ENCODE peak calls at places on chromosomes 3 and 15, in ten cellular contexts. G is endodermal cell; F is right atrium auricular region; V is GM12878; K is mammary epithelial cell; U is H9; P is CD8-positive, alpha-beta T cell; Q is left ventricle myocardium inferior; C is dorsolateral prefrontal cortex; J is spleen. A is an unnamed sample.

GRCh38 chr3:126858887-126859286 is 124.0 kb upstream of the PLXNA1 start:
- DNase-seq in G (peak), F (no peak), V (no peak), K (peak), U (no peak), P (no peak), Q (no peak), C (peak), J (no peak), A (peak)

GRCh38 chr3:69451594-69451993 is 65.7 kb upstream of the FRMD4B start:
- DNase-seq in G (no peak), F (no peak), V (no peak), K (no peak), U (no peak), P (no peak), Q (no peak), C (no peak), J (no peak), A (peak)

GRCh38 chr3:115363071-115363470 is 216.0 kb upstream of the ZBTB20 start:
- DNase-seq in G (no peak), F (no peak), V (no peak), K (peak), U (no peak), P (no peak), Q (no peak), C (no peak), J (no peak), A (peak)

GRCh38 chr3:32423956-32424558 is 32.4 kb downstream of the CMTM7 start:
- DNase-seq in G (no peak), F (peak), V (no peak), K (no peak), U (no peak), P (no peak), Q (no peak), C (no peak), J (peak), A (no peak)

GRCh38 chr3:106380232-106380631 is 511.4 kb upstream of the CBLB start:
- DNase-seq in G (no peak), F (no peak), V (no peak), K (no peak), U (no peak), P (no peak), Q (no peak), C (no peak), J (no peak), A (no peak)

GRCh38 chr15:63288778-63289378 is 11.5 kb downstream of the APH1B start:
- DNase-seq in G (no peak), F (no peak), V (no peak), K (peak), U (no peak), P (no peak), Q (no peak), C (no peak), J (no peak), A (peak)

GRCh38 chr3:119514637-119515036 is 16.3 kb downstream of the TIMMDC1 start:
- DNase-seq in G (no peak), F (no peak), V (no peak), K (no peak), U (no peak), P (no peak), Q (no peak), C (no peak), J (no peak), A (no peak)

GRCh38 chr15:87816811-87817210 is 439.7 kb downstream of the NTRK3 start:
- DNase-seq in G (no peak), F (no peak), V (no peak), K (peak), U (no peak), P (no peak), Q (no peak), C (no peak), J (no peak), A (peak)

GRCh38 chr3:157175678-157176077 is 15.7 kb upstream of the CCNL1 start:
- DNase-seq in G (peak), F (no peak), V (no peak), K (no peak), U (no peak), P (no peak), Q (no peak), C (peak), J (peak), A (peak)

GRCh38 chr3:181329024-181329423 is 339.5 kb upstream of the DNAJC19 start:
- DNase-seq in G (no peak), F (no peak), V (no peak), K (no peak), U (no peak), P (no peak), Q (no peak), C (no peak), J (no peak), A (no peak)

GRCh38 chr3:14451844-14452533 is 49.6 kb downstream of the SLC6A6 start:
- DNase-seq in G (no peak), F (peak), V (no peak), K (no peak), U (no peak), P (no peak), Q (peak), C (peak), J (no peak), A (peak)

GRCh38 chr3:195081242-195081963 is 189.6 kb downstream of the XXYLT1 start:
- DNase-seq in G (no peak), F (no peak), V (no peak), K (no peak), U (no peak), P (no peak), Q (peak), C (no peak), J (peak), A (peak)

GRCh38 chr3:194785315-194785714 is 99.6 kb downstream of the FAM43A start:
- DNase-seq in G (no peak), F (peak), V (no peak), K (no peak), U (no peak), P (no peak), Q (no peak), C (no peak), J (no peak), A (no peak)

GRCh38 chr3:72892081-72892763 is 4.4 kb downstream of the GXYLT2 start:
- DNase-seq in G (no peak), F (no peak), V (no peak), K (peak), U (no peak), P (no peak), Q (no peak), C (peak), J (no peak), A (peak)

GRCh38 chr3:50825841-50826240 is 151.1 kb downstream of the DOCK3 start:
- DNase-seq in G (no peak), F (no peak), V (no peak), K (no peak), U (no peak), P (no peak), Q (no peak), C (no peak), J (no peak), A (no peak)

GRCh38 chr3:191966556-191966955 is 505.6 kb downstream of the PYDC2 start:
- DNase-seq in G (no peak), F (no peak), V (no peak), K (no peak), U (no peak), P (no peak), Q (no peak), C (no peak), J (no peak), A (no peak)

GRCh38 chr3:71873093-71873611 is 88.2 kb upstream of the PROK2 start:
- DNase-seq in G (no peak), F (no peak), V (no peak), K (no peak), U (peak), P (no peak), Q (no peak), C (no peak), J (no peak), A (no peak)

GRCh38 chr3:146454796-146455195 is 14.6 kb downstream of the PLSCR2 start:
- DNase-seq in G (no peak), F (no peak), V (no peak), K (no peak), U (no peak), P (no peak), Q (no peak), C (no peak), J (no peak), A (no peak)

GRCh38 chr3:110646496-110646895 is 425.1 kb upstream of the NECTIN3 start:
- DNase-seq in G (no peak), F (no peak), V (no peak), K (no peak), U (no peak), P (no peak), Q (no peak), C (no peak), J (no peak), A (peak)

GRCh38 chr15:33005582-33005981 is 188.9 kb downstream of the FMN1 start:
- DNase-seq in G (no peak), F (no peak), V (no peak), K (no peak), U (no peak), P (no peak), Q (no peak), C (no peak), J (no peak), A (no peak)

GRCh38 chr3:9091811-9092210 is 128.5 kb upstream of the RAD18 start:
- DNase-seq in G (peak), F (no peak), V (no peak), K (no peak), U (no peak), P (no peak), Q (no peak), C (no peak), J (no peak), A (peak)

GRCh38 chr15:66598095-66598815 is 32.5 kb upstream of the LCTL start:
- DNase-seq in G (no peak), F (no peak), V (no peak), K (no peak), U (no peak), P (no peak), Q (no peak), C (no peak), J (no peak), A (no peak)

GRCh38 chr3:32296251-32297204 is 58.0 kb downstream of the CMTM8 start:
- DNase-seq in G (peak), F (peak), V (no peak), K (peak), U (peak), P (peak), Q (peak), C (peak), J (peak), A (peak)

GRCh38 chr3:197516517-197516889 is 39.3 kb downstream of the BDH1 start:
- DNase-seq in G (peak), F (no peak), V (no peak), K (peak), U (no peak), P (no peak), Q (no peak), C (no peak), J (peak), A (peak)

GRCh38 chr3:69784854-69785523 is 45.7 kb downstream of the MITF start:
- DNase-seq in G (no peak), F (peak), V (no peak), K (peak), U (no peak), P (no peak), Q (peak), C (peak), J (no peak), A (peak)

GRCh38 chr3:132231633-132232032 is 85.6 kb upstream of the ACP3 start:
- DNase-seq in G (peak), F (no peak), V (no peak), K (peak), U (no peak), P (no peak), Q (no peak), C (no peak), J (no peak), A (peak)

GRCh38 chr3:126050050-126050392 is 33.9 kb downstream of the SLC41A3 start:
- DNase-seq in G (no peak), F (peak), V (no peak), K (no peak), U (no peak), P (no peak), Q (no peak), C (no peak), J (no peak), A (no peak)

GRCh38 chr15:88649286-88649733 is 10.5 kb downstream of the ISG20 start:
- DNase-seq in G (no peak), F (peak), V (no peak), K (peak), U (no peak), P (peak), Q (peak), C (peak), J (peak), A (peak)

GRCh38 chr3:2727566-2728318 is 382.4 kb downstream of the IL5RA start:
- DNase-seq in G (no peak), F (no peak), V (no peak), K (no peak), U (no peak), P (no peak), Q (no peak), C (no peak), J (no peak), A (no peak)

GRCh38 chr3:173109143-173109542 is 31.9 kb downstream of the SPATA16 start:
- DNase-seq in G (peak), F (no peak), V (no peak), K (no peak), U (no peak), P (no peak), Q (no peak), C (peak), J (no peak), A (peak)

GRCh38 chr3:154684440-154684839 is 254.4 kb upstream of the GPR149 start:
- DNase-seq in G (no peak), F (no peak), V (no peak), K (no peak), U (peak), P (no peak), Q (no peak), C (no peak), J (peak), A (no peak)

GRCh38 chr3:108972482-108972881 is 18.8 kb upstream of the GUCA1C start:
- DNase-seq in G (no peak), F (no peak), V (no peak), K (no peak), U (no peak), P (no peak), Q (no peak), C (no peak), J (no peak), A (no peak)

GRCh38 chr3:108966773-108967172 is 13.1 kb upstream of the GUCA1C start:
- DNase-seq in G (no peak), F (no peak), V (no peak), K (no peak), U (no peak), P (no peak), Q (no peak), C (no peak), J (no peak), A (no peak)

GRCh38 chr3:108976058-108976457 is 22.4 kb upstream of the GUCA1C start:
- DNase-seq in G (no peak), F (no peak), V (no peak), K (no peak), U (no peak), P (no peak), Q (no peak), C (no peak), J (no peak), A (no peak)

GRCh38 chr3:108973019-108973418 is 19.3 kb upstream of the GUCA1C start:
- DNase-seq in G (no peak), F (no peak), V (no peak), K (no peak), U (no peak), P (no peak), Q (no peak), C (no peak), J (no peak), A (no peak)

DNA sequence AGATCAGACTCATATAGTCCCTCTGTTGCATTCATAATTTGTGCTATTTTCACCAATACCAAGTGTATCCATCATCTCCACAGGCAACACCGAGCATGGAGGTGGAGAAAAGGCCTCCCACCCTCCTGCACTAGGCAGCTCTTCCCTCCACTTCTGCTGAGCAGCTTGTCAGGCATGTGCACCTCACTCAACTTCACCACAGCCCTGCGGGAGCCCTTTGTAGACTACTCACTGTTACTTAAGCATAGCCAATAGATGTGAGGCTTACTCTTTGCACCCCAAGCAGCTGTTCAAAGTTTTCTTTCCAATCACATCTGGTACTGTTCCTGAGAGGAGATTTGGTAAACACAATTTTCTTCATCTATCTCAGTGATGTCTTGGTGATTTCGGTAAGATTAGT is 16.9 kb upstream of the GUCA1C start:
- DNase-seq in G (no peak), F (no peak), V (no peak), K (no peak), U (no peak), P (no peak), Q (no peak), C (no peak), J (no peak), A (peak)
- H3K27ac ChIP-seq in G (no peak), F (no peak), V (no peak), K (no peak), U (no peak), P (no peak), Q (no peak), C (no peak), J (no peak), A (no peak)

GRCh38 chr3:49172616-49173041 is 1.2 kb downstream of the KLHDC8B start:
- DNase-seq in G (no peak), F (no peak), V (no peak), K (no peak), U (no peak), P (no peak), Q (no peak), C (no peak), J (no peak), A (no peak)

GRCh38 chr3:49171119-49171774 is at the start of gene KLHDC8B:
- DNase-seq in G (peak), F (peak), V (peak), K (peak), U (peak), P (peak), Q (peak), C (peak), J (peak), A (peak)

GRCh38 chr3:49171775-49172500 is 540 bp downstream of the KLHDC8B start:
- DNase-seq in G (no peak), F (peak), V (no peak), K (no peak), U (no peak), P (no peak), Q (no peak), C (no peak), J (no peak), A (no peak)

GRCh38 chr3:49173116-49173791 is 1.9 kb downstream of the KLHDC8B start:
- DNase-seq in G (peak), F (peak), V (no peak), K (no peak), U (peak), P (no peak), Q (peak), C (no peak), J (no peak), A (peak)

DNA sequence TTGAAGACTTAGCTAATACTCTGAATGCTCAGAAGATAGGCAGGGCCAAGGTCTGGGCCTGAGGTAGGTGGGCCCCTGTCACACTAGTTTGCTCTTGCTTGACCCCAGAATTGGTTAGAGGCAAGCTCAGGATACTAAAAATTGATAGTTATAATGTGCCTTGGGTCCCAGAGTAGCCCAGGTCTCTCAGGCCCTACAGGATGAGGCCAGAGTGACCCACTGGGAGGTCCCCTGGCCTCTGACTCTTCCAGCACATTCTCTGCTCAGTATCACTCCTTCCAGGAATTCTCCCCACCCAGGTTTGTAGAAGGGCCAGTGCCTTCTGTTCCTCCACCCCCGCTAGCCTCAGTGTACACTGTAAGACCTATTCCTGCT is 667 bp upstream of the KLHDC8B start:
- DNase-seq in G (no peak), F (no peak), V (no peak), K (no peak), U (no peak), P (no peak), Q (no peak), C (no peak), J (no peak), A (no peak)
- H3K27ac ChIP-seq in G (no peak), F (peak), V (no peak), K (no peak), U (no peak), P (no peak), Q (peak), C (peak), J (peak), A (no peak)

DNA sequence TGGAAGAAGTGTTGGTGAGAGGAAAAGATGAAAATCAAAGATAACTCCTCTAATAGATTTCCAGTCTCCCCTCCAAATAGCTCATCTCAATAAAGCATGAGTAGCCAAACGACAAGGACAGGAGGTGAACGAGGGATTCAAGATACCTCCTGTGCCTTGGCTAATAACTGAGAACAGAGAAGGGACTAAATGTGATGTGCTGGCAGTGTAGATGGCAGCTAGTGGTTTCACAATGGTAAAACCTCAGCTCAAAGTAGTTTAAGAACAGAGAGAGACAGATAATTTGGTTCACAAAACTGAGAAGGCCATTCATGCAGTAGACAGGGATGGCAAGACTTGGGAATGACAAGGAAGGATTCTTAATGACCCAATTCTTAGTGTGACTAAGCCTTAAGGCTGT is 292.6 kb downstream of the EFHB start:
- DNase-seq in G (no peak), F (no peak), V (no peak), K (no peak), U (no peak), P (no peak), Q (no peak), C (no peak), J (no peak), A (no peak)
- H3K27ac ChIP-seq in G (no peak), F (no peak), V (no peak), K (no peak), U (no peak), P (no peak), Q (no peak), C (no peak), J (no peak), A (no peak)

GRCh38 chr3:87796137-87796899 is 262.5 kb downstream of the CGGBP1 start:
- DNase-seq in G (no peak), F (no peak), V (no peak), K (no peak), U (no peak), P (no peak), Q (no peak), C (no peak), J (no peak), A (no peak)
- H3K27ac ChIP-seq in G (no peak), F (no peak), V (no peak), K (no peak), U (no peak), P (no peak), Q (peak), C (peak), J (no peak), A (no peak)

GRCh38 chr3:134334231-134334900 is 39.9 kb downstream of the AMOTL2 start:
- DNase-seq in G (peak), F (no peak), V (no peak), K (no peak), U (peak), P (no peak), Q (no peak), C (no peak), J (no peak), A (peak)

GRCh38 chr3:134333522-134334181 is 40.6 kb downstream of the AMOTL2 start:
- DNase-seq in G (peak), F (no peak), V (no peak), K (no peak), U (peak), P (no peak), Q (no peak), C (no peak), J (no peak), A (peak)

GRCh38 chr3:134330895-134331810 is 43.1 kb downstream of the AMOTL2 start:
- DNase-seq in G (peak), F (peak), V (no peak), K (peak), U (no peak), P (no peak), Q (no peak), C (no peak), J (no peak), A (peak)

GRCh38 chr3:134332344-134332743 is 41.9 kb downstream of the AMOTL2 start:
- DNase-seq in G (no peak), F (no peak), V (no peak), K (no peak), U (peak), P (no peak), Q (no peak), C (no peak), J (no peak), A (no peak)

DNA sequence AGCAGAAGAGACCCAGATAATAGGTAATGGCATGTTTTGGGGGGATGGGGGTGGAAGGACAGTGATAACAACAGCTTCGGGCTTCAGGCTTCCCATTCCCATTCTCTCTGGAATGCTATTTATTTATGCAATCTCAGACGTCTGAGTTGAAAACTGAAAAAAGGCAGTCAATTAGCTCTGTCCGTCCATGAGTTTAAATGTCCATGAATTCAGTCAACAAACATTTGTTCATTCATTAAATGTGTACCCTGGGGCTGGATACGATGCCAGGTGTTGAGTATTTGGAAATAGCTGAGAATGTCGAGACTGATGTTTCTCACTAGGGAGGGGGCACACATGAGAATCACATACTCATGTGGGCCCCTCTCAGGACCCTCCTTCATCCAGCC is 42.4 kb downstream of the AMOTL2 start:
- DNase-seq in G (no peak), F (no peak), V (no peak), K (no peak), U (no peak), P (no peak), Q (no peak), C (no peak), J (no peak), A (no peak)
- H3K27ac ChIP-seq in G (no peak), F (no peak), V (no peak), K (peak), U (no peak), P (no peak), Q (peak), C (no peak), J (no peak), A (peak)

A was measured in fibroblast of lung.